ENCODE peak calls at places on chromosomes 11 and 22, in five cellular contexts. U, Q, N, H and E are unnamed samples.
A peak's percentile ranks its signal among the peaks of the same experiment; 100 is the strongest.

GRCh38 chr11:105100206-105100605 is 39.4 kb downstream of the CARD18 start:
- DNase-seq in U (no peak), Q (no peak), N (no peak), H (no peak), E (no peak)

GRCh38 chr11:128417607-128418324 is 169.6 kb downstream of the ETS1 start:
- DNase-seq in U (no peak), Q (no peak), N (no peak), H (no peak), E (no peak)

GRCh38 chr11:64784813-64785581 is 6.7 kb upstream of the SF1 start:
- DNase-seq in U (no peak), Q (no peak), N (no peak), H (no peak), E (no peak)

GRCh38 chr22:39214383-39215069 is 30.3 kb downstream of the PDGFB start:
- DNase-seq in U (peak; percentile 58), Q (no peak), N (peak; percentile 73), H (no peak), E (peak; percentile 91)

GRCh38 chr22:36726007-36726380 is 22.4 kb upstream of the CACNG2 start:
- DNase-seq in U (no peak), Q (no peak), N (no peak), H (no peak), E (no peak)

GRCh38 chr22:36541831-36542391 is 12.9 kb upstream of the EIF3D start:
- DNase-seq in U (no peak), Q (peak; percentile 39), N (peak; percentile 64), H (no peak), E (no peak)

GRCh38 chr11:131691558-131692041 is 321.2 kb downstream of the NTM start:
- DNase-seq in U (no peak), Q (no peak), N (no peak), H (no peak), E (no peak)

GRCh38 chr11:61966673-61967176 is 709 bp downstream of the FTH1 start:
- DNase-seq in U (no peak), Q (no peak), N (no peak), H (no peak), E (no peak)

GRCh38 chr11:46422588-46422987 is 31.0 kb upstream of the CHRM4 start:
- DNase-seq in U (no peak), Q (no peak), N (no peak), H (no peak), E (no peak)

GRCh38 chr11:8706673-8707432 is 24.3 kb downstream of the RPL27A start:
- DNase-seq in U (no peak), Q (no peak), N (no peak), H (no peak), E (no peak)

GRCh38 chr11:7892059-7892699 is 38.9 kb downstream of the OR10A6 start:
- DNase-seq in U (no peak), Q (no peak), N (no peak), H (peak; percentile 11), E (no peak)

GRCh38 chr11:3989251-3989650 is 105.3 kb upstream of the RRM1 start:
- DNase-seq in U (no peak), Q (no peak), N (no peak), H (no peak), E (no peak)

GRCh38 chr11:65260756-65261590 is 789 bp upstream of the POLA2 start:
- DNase-seq in U (no peak), Q (no peak), N (no peak), H (no peak), E (no peak)

GRCh38 chr11:77191823-77192495 is 63.9 kb downstream of the MYO7A start:
- DNase-seq in U (peak; percentile 41), Q (peak; percentile 87), N (peak; percentile 93), H (peak; percentile 7), E (peak; percentile 78)

GRCh38 chr22:34161724-34162123 is 241.4 kb upstream of the LARGE1 start:
- DNase-seq in U (no peak), Q (no peak), N (no peak), H (no peak), E (no peak)

GRCh38 chr11:5631969-5632635 is 7.3 kb downstream of the TRIM34 start:
- DNase-seq in U (no peak), Q (no peak), N (no peak), H (peak; percentile 39), E (no peak)

GRCh38 chr22:42344391-42344861 is 74.0 kb upstream of the TCF20 start:
- DNase-seq in U (no peak), Q (no peak), N (no peak), H (no peak), E (no peak)

GRCh38 chr11:71991494-71991893 is 7.2 kb upstream of the IL18BP start:
- DNase-seq in U (no peak), Q (no peak), N (no peak), H (peak; percentile 53), E (no peak)

GRCh38 chr22:20589614-20590476 is 82.4 kb downstream of the MED15 start:
- DNase-seq in U (no peak), Q (no peak), N (no peak), H (no peak), E (no peak)

GRCh38 chr11:115391598-115391997 is 112.6 kb downstream of the CADM1 start:
- DNase-seq in U (no peak), Q (no peak), N (no peak), H (no peak), E (no peak)

GRCh38 chr22:42472671-42473070 is 40.5 kb upstream of the NFAM1 start:
- DNase-seq in U (no peak), Q (no peak), N (no peak), H (no peak), E (no peak)

GRCh38 chr11:67408437-67409200 is 4.7 kb downstream of the TBC1D10C start:
- DNase-seq in U (no peak), Q (no peak), N (no peak), H (no peak), E (no peak)

GRCh38 chr11:35609656-35610055 is 8.6 kb upstream of the FJX1 start:
- DNase-seq in U (no peak), Q (no peak), N (no peak), H (no peak), E (no peak)